ENCODE peak calls at places on chromosomes 3 and 15, in eight cellular contexts. O, Q, V, C, D, P, I and M are unnamed samples.

GRCh38 chr3:125037498-125038150 is 18.2 kb downstream of the HEG1 start:
- DNase-seq in V (no peak), D (no peak), Q (no peak), C (no peak), P (no peak), O (no peak), I (no peak), M (no peak)

GRCh38 chr3:134339331-134339730 is 34.9 kb downstream of the AMOTL2 start:
- DNase-seq in O (no peak), I (no peak), C (no peak), V (no peak), P (no peak), D (no peak), Q (no peak), M (no peak)

GRCh38 chr3:182967218-182968204 is 12.8 kb downstream of the DCUN1D1 start:
- DNase-seq in D (no peak), P (no peak), Q (no peak), O (no peak), I (no peak), C (peak; percentile 27), V (no peak), M (no peak)

GRCh38 chr15:85531083-85531482 is 150.7 kb downstream of the AKAP13 start:
- DNase-seq in D (no peak), I (no peak), V (no peak), O (no peak), Q (no peak), P (no peak), C (peak; percentile 84), M (peak; percentile 13)

GRCh38 chr15:77057650-77058049 is 13.3 kb downstream of the TSPAN3 start:
- DNase-seq in V (no peak), D (no peak), P (no peak), I (no peak), C (no peak), O (no peak), Q (no peak), M (no peak)

GRCh38 chr3:188605231-188605630 is 451.3 kb downstream of the LPP start:
- DNase-seq in P (no peak), C (peak; percentile 60), D (no peak), O (no peak), Q (no peak), V (no peak), I (no peak), M (no peak)

GRCh38 chr3:192991351-192991750 is 73.7 kb upstream of the MB21D2 start:
- DNase-seq in O (no peak), Q (no peak), D (no peak), I (no peak), P (peak; percentile 73), V (no peak), C (no peak), M (no peak)

GRCh38 chr15:57335326-57336118 is 40.8 kb upstream of the CGNL1 start:
- DNase-seq in O (no peak), V (no peak), I (no peak), P (no peak), C (no peak), D (no peak), Q (no peak), M (no peak)

GRCh38 chr3:168951368-168951767 is 712.1 kb downstream of the MECOM start:
- DNase-seq in O (no peak), Q (no peak), C (no peak), I (no peak), V (no peak), D (no peak), P (no peak), M (no peak)

GRCh38 chr15:60649845-60650548 is 171.1 kb upstream of the ICE2 start:
- DNase-seq in O (peak; percentile 68), Q (no peak), P (peak; percentile 46), I (peak; percentile 42), C (peak; percentile 30), D (no peak), V (no peak), M (no peak)

GRCh38 chr15:41504751-41505492 is 8.7 kb downstream of the LTK start:
- DNase-seq in C (no peak), O (no peak), D (no peak), P (no peak), I (no peak), Q (no peak), V (no peak), M (no peak)

GRCh38 chr3:168862466-168862865 is 766.7 kb upstream of the GOLIM4 start:
- DNase-seq in I (no peak), O (no peak), C (no peak), V (no peak), P (peak; percentile 58), D (no peak), Q (no peak), M (no peak)

GRCh38 chr3:138051946-138052802 is 42.2 kb downstream of the CLDN18 start:
- DNase-seq in I (no peak), V (no peak), P (peak; percentile 42), Q (no peak), O (peak; percentile 55), C (peak; percentile 61), D (peak; percentile 14), M (peak; percentile 15)

GRCh38 chr3:123297627-123297899 is 95.8 kb downstream of the SEC22A start:
- DNase-seq in Q (no peak), O (peak; percentile 20), P (no peak), C (no peak), D (no peak), I (no peak), V (no peak), M (no peak)

GRCh38 chr3:4977001-4977888 is 2.0 kb upstream of the BHLHE40 start:
- DNase-seq in P (peak; percentile 95), V (peak; percentile 23), I (peak; percentile 72), D (peak; percentile 67), C (peak; percentile 95), Q (peak; percentile 80), O (peak; percentile 88), M (no peak)

GRCh38 chr15:26674467-26674866 is 98.4 kb downstream of the GABRB3 start:
- DNase-seq in V (no peak), Q (no peak), P (no peak), C (no peak), I (no peak), O (no peak), D (no peak), M (no peak)

GRCh38 chr15:81155375-81156218 is 21.5 kb downstream of the CFAP161 start:
- DNase-seq in I (no peak), P (peak; percentile 47), C (peak; percentile 84), V (no peak), O (peak; percentile 18), Q (no peak), D (peak; percentile 66), M (peak; percentile 46)

GRCh38 chr3:25045291-25045690 is 382.8 kb upstream of the RARB start:
- DNase-seq in C (no peak), V (no peak), P (no peak), I (no peak), D (peak; percentile 94), O (no peak), Q (no peak), M (no peak)

GRCh38 chr3:35849496-35849895 is 210.2 kb downstream of the ARPP21 start:
- DNase-seq in O (no peak), V (no peak), P (no peak), I (no peak), Q (no peak), C (no peak), D (no peak), M (no peak)

GRCh38 chr3:186361612-186362408 is at the start of gene DGKG:
- DNase-seq in Q (peak; percentile 36), I (peak; percentile 13), O (peak; percentile 66), D (peak; percentile 45), C (no peak), V (no peak), P (peak; percentile 18), M (no peak)

GRCh38 chr15:31774045-31774444 is 256.3 kb upstream of the CHRNA7 start:
- DNase-seq in Q (no peak), P (no peak), O (no peak), V (no peak), D (peak; percentile 44), I (no peak), C (no peak), M (no peak)

GRCh38 chr3:184506579-184506978 is 55.0 kb upstream of the EPHB3 start:
- DNase-seq in Q (no peak), C (peak; percentile 88), D (no peak), I (no peak), O (no peak), P (no peak), V (no peak), M (no peak)

GRCh38 chr3:135560847-135561246 is 404.7 kb upstream of the PPP2R3A start:
- DNase-seq in O (no peak), D (no peak), P (no peak), Q (no peak), C (no peak), V (no peak), I (no peak), M (no peak)

GRCh38 chr15:38758001-38758400 is 193.4 kb upstream of the RASGRP1 start:
- DNase-seq in Q (no peak), O (no peak), I (no peak), V (no peak), D (no peak), C (peak; percentile 49), P (peak; percentile 41), M (peak; percentile 30)

GRCh38 chr15:57015897-57016296 is 97.5 kb downstream of the TCF12 start:
- DNase-seq in O (no peak), C (no peak), P (no peak), I (no peak), Q (no peak), V (no peak), D (no peak), M (no peak)

GRCh38 chr15:46059921-46060565 is 425.2 kb downstream of the SQOR start:
- DNase-seq in V (no peak), D (no peak), C (no peak), Q (no peak), O (no peak), I (no peak), P (no peak), M (no peak)

GRCh38 chr3:118987466-118987865 is 47.2 kb downstream of the IGSF11 start:
- DNase-seq in C (peak; percentile 20), O (no peak), P (no peak), V (no peak), Q (no peak), D (peak; percentile 94), I (no peak), M (no peak)

GRCh38 chr3:32432711-32433530 is 41.3 kb downstream of the CMTM7 start:
- DNase-seq in I (no peak), Q (no peak), V (no peak), C (peak; percentile 33), D (no peak), P (peak; percentile 75), O (peak; percentile 60), M (no peak)

GRCh38 chr3:58429657-58430056 is 4.0 kb downstream of the PDHB start:
- DNase-seq in C (no peak), V (no peak), D (no peak), O (no peak), Q (no peak), I (no peak), P (no peak), M (peak; percentile 20)

GRCh38 chr15:51776952-51777574 is 25.7 kb downstream of the TMOD2 start:
- DNase-seq in Q (peak; percentile 34), D (peak; percentile 96), I (peak; percentile 55), O (peak; percentile 73), V (no peak), P (peak; percentile 74), C (peak; percentile 82), M (peak; percentile 58)

GRCh38 chr15:60708684-60709083 is 229.7 kb upstream of the ICE2 start:
- DNase-seq in D (no peak), I (no peak), C (peak; percentile 19), O (no peak), P (peak; percentile 31), V (no peak), Q (no peak), M (peak; percentile 91)

GRCh38 chr3:37163262-37164020 is 10.9 kb downstream of the LRRFIP2 start:
- DNase-seq in O (peak; percentile 69), V (peak; percentile 23), C (peak; percentile 94), I (peak; percentile 11), P (peak; percentile 76), D (no peak), Q (no peak), M (no peak)

GRCh38 chr3:58630081-58630709 is 36.4 kb downstream of the FAM3D start:
- DNase-seq in O (peak; percentile 77), P (peak; percentile 51), C (peak; percentile 65), D (peak; percentile 70), V (peak; percentile 4), Q (peak; percentile 61), I (peak; percentile 61), M (no peak)

GRCh38 chr3:60497922-60498321 is 753.3 kb downstream of the FHIT start:
- DNase-seq in I (no peak), Q (no peak), C (no peak), V (no peak), D (no peak), O (no peak), P (no peak), M (no peak)